ENCODE peak calls at places on chromosomes 6 and 20, in nine cellular contexts. One of them, this sample, is unnamed.

GRCh38 chr20:62536731-62537401 is 61.1 kb upstream of the GATA5 start:
- DNase-seq in stimulated activated CD8-positive, alpha-beta memory T cell treated with anti-CD3 and anti-CD28 coated beads, Interleukin-12 subunit alpha, Interleukin-12 subunit beta, amount 100 ng/mL, for 4 hours: no peak
- DNase-seq in CD8-positive, alpha-beta T cell: no peak
- DNase-seq in ovary: no peak
- DNase-seq in effector CD4-positive, alpha-beta T cell: no peak
- DNase-seq in PC-3: no peak
- DNase-seq in right cardiac atrium: no peak
- DNase-seq in caudate nucleus: no peak
- DNase-seq in NCI-H526 treated with DMSO at 0.1 percent for 48 hours: no peak
- DNase-seq in this sample: peak

GRCh38 chr6:44977406-44977740 is 350.8 kb upstream of the RUNX2 start:
- DNase-seq in stimulated activated CD8-positive, alpha-beta memory T cell treated with anti-CD3 and anti-CD28 coated beads, Interleukin-12 subunit alpha, Interleukin-12 subunit beta, amount 100 ng/mL, for 4 hours: no peak
- DNase-seq in CD8-positive, alpha-beta T cell: no peak
- DNase-seq in ovary: no peak
- DNase-seq in effector CD4-positive, alpha-beta T cell: no peak
- DNase-seq in PC-3: no peak
- DNase-seq in right cardiac atrium: no peak
- DNase-seq in caudate nucleus: no peak
- DNase-seq in NCI-H526 treated with DMSO at 0.1 percent for 48 hours: no peak
- DNase-seq in this sample: no peak

GRCh38 chr20:3514012-3514642 is 43.3 kb downstream of the ATRN start:
- DNase-seq in stimulated activated CD8-positive, alpha-beta memory T cell treated with anti-CD3 and anti-CD28 coated beads, Interleukin-12 subunit alpha, Interleukin-12 subunit beta, amount 100 ng/mL, for 4 hours: no peak
- DNase-seq in CD8-positive, alpha-beta T cell: no peak
- DNase-seq in ovary: no peak
- DNase-seq in effector CD4-positive, alpha-beta T cell: no peak
- DNase-seq in PC-3: no peak
- DNase-seq in right cardiac atrium: no peak
- DNase-seq in caudate nucleus: no peak
- DNase-seq in NCI-H526 treated with DMSO at 0.1 percent for 48 hours: no peak
- DNase-seq in this sample: no peak

GRCh38 chr6:16762547-16763477 is 1.6 kb upstream of the ATXN1 start:
- DNase-seq in stimulated activated CD8-positive, alpha-beta memory T cell treated with anti-CD3 and anti-CD28 coated beads, Interleukin-12 subunit alpha, Interleukin-12 subunit beta, amount 100 ng/mL, for 4 hours: no peak
- DNase-seq in CD8-positive, alpha-beta T cell: peak
- DNase-seq in ovary: peak
- DNase-seq in effector CD4-positive, alpha-beta T cell: peak
- DNase-seq in PC-3: peak
- DNase-seq in right cardiac atrium: peak
- DNase-seq in caudate nucleus: no peak
- DNase-seq in NCI-H526 treated with DMSO at 0.1 percent for 48 hours: peak
- DNase-seq in this sample: no peak

GRCh38 chr6:12472601-12473038 is 182.5 kb downstream of the EDN1 start:
- DNase-seq in stimulated activated CD8-positive, alpha-beta memory T cell treated with anti-CD3 and anti-CD28 coated beads, Interleukin-12 subunit alpha, Interleukin-12 subunit beta, amount 100 ng/mL, for 4 hours: no peak
- DNase-seq in CD8-positive, alpha-beta T cell: no peak
- DNase-seq in ovary: no peak
- DNase-seq in effector CD4-positive, alpha-beta T cell: no peak
- DNase-seq in PC-3: peak
- DNase-seq in right cardiac atrium: peak
- DNase-seq in caudate nucleus: no peak
- DNase-seq in NCI-H526 treated with DMSO at 0.1 percent for 48 hours: no peak
- DNase-seq in this sample: peak

GRCh38 chr20:54028276-54029011 is 42.0 kb downstream of the BCAS1 start:
- DNase-seq in stimulated activated CD8-positive, alpha-beta memory T cell treated with anti-CD3 and anti-CD28 coated beads, Interleukin-12 subunit alpha, Interleukin-12 subunit beta, amount 100 ng/mL, for 4 hours: no peak
- DNase-seq in CD8-positive, alpha-beta T cell: no peak
- DNase-seq in ovary: no peak
- DNase-seq in effector CD4-positive, alpha-beta T cell: no peak
- DNase-seq in PC-3: no peak
- DNase-seq in right cardiac atrium: no peak
- DNase-seq in caudate nucleus: peak
- DNase-seq in NCI-H526 treated with DMSO at 0.1 percent for 48 hours: no peak
- DNase-seq in this sample: no peak

GRCh38 chr6:21816231-21816630 is 222.7 kb downstream of the SOX4 start:
- DNase-seq in stimulated activated CD8-positive, alpha-beta memory T cell treated with anti-CD3 and anti-CD28 coated beads, Interleukin-12 subunit alpha, Interleukin-12 subunit beta, amount 100 ng/mL, for 4 hours: no peak
- DNase-seq in CD8-positive, alpha-beta T cell: no peak
- DNase-seq in ovary: no peak
- DNase-seq in effector CD4-positive, alpha-beta T cell: no peak
- DNase-seq in PC-3: no peak
- DNase-seq in right cardiac atrium: no peak
- DNase-seq in caudate nucleus: no peak
- DNase-seq in NCI-H526 treated with DMSO at 0.1 percent for 48 hours: no peak
- DNase-seq in this sample: no peak

GRCh38 chr6:108653864-108654402 is 93.2 kb downstream of the FOXO3 start:
- DNase-seq in stimulated activated CD8-positive, alpha-beta memory T cell treated with anti-CD3 and anti-CD28 coated beads, Interleukin-12 subunit alpha, Interleukin-12 subunit beta, amount 100 ng/mL, for 4 hours: no peak
- DNase-seq in CD8-positive, alpha-beta T cell: no peak
- DNase-seq in ovary: peak
- DNase-seq in effector CD4-positive, alpha-beta T cell: no peak
- DNase-seq in PC-3: peak
- DNase-seq in right cardiac atrium: peak
- DNase-seq in caudate nucleus: no peak
- DNase-seq in NCI-H526 treated with DMSO at 0.1 percent for 48 hours: no peak
- DNase-seq in this sample: peak

GRCh38 chr6:56259163-56259562 is 11.8 kb upstream of the COL21A1 start:
- DNase-seq in stimulated activated CD8-positive, alpha-beta memory T cell treated with anti-CD3 and anti-CD28 coated beads, Interleukin-12 subunit alpha, Interleukin-12 subunit beta, amount 100 ng/mL, for 4 hours: no peak
- DNase-seq in CD8-positive, alpha-beta T cell: no peak
- DNase-seq in ovary: no peak
- DNase-seq in effector CD4-positive, alpha-beta T cell: no peak
- DNase-seq in PC-3: no peak
- DNase-seq in right cardiac atrium: no peak
- DNase-seq in caudate nucleus: no peak
- DNase-seq in NCI-H526 treated with DMSO at 0.1 percent for 48 hours: no peak
- DNase-seq in this sample: no peak

GRCh38 chr6:112282217-112282616 is 27.9 kb upstream of the LAMA4 start:
- DNase-seq in stimulated activated CD8-positive, alpha-beta memory T cell treated with anti-CD3 and anti-CD28 coated beads, Interleukin-12 subunit alpha, Interleukin-12 subunit beta, amount 100 ng/mL, for 4 hours: no peak
- DNase-seq in CD8-positive, alpha-beta T cell: no peak
- DNase-seq in ovary: peak
- DNase-seq in effector CD4-positive, alpha-beta T cell: no peak
- DNase-seq in PC-3: peak
- DNase-seq in right cardiac atrium: peak
- DNase-seq in caudate nucleus: peak
- DNase-seq in NCI-H526 treated with DMSO at 0.1 percent for 48 hours: no peak
- DNase-seq in this sample: peak

GRCh38 chr20:32678948-32679347 is 5.2 kb upstream of the C20orf203 start:
- DNase-seq in stimulated activated CD8-positive, alpha-beta memory T cell treated with anti-CD3 and anti-CD28 coated beads, Interleukin-12 subunit alpha, Interleukin-12 subunit beta, amount 100 ng/mL, for 4 hours: no peak
- DNase-seq in CD8-positive, alpha-beta T cell: no peak
- DNase-seq in ovary: no peak
- DNase-seq in effector CD4-positive, alpha-beta T cell: no peak
- DNase-seq in PC-3: peak
- DNase-seq in right cardiac atrium: peak
- DNase-seq in caudate nucleus: peak
- DNase-seq in NCI-H526 treated with DMSO at 0.1 percent for 48 hours: no peak
- DNase-seq in this sample: peak

GRCh38 chr6:77463881-77464867 is 883 bp upstream of the HTR1B start:
- DNase-seq in stimulated activated CD8-positive, alpha-beta memory T cell treated with anti-CD3 and anti-CD28 coated beads, Interleukin-12 subunit alpha, Interleukin-12 subunit beta, amount 100 ng/mL, for 4 hours: no peak
- DNase-seq in CD8-positive, alpha-beta T cell: no peak
- DNase-seq in ovary: no peak
- DNase-seq in effector CD4-positive, alpha-beta T cell: no peak
- DNase-seq in PC-3: no peak
- DNase-seq in right cardiac atrium: no peak
- DNase-seq in caudate nucleus: no peak
- DNase-seq in NCI-H526 treated with DMSO at 0.1 percent for 48 hours: no peak
- DNase-seq in this sample: no peak

GRCh38 chr6:43455034-43455747 is at the start of gene DLK2:
- DNase-seq in stimulated activated CD8-positive, alpha-beta memory T cell treated with anti-CD3 and anti-CD28 coated beads, Interleukin-12 subunit alpha, Interleukin-12 subunit beta, amount 100 ng/mL, for 4 hours: peak
- DNase-seq in CD8-positive, alpha-beta T cell: peak
- DNase-seq in ovary: no peak
- DNase-seq in effector CD4-positive, alpha-beta T cell: peak
- DNase-seq in PC-3: no peak
- DNase-seq in right cardiac atrium: no peak
- DNase-seq in caudate nucleus: no peak
- DNase-seq in NCI-H526 treated with DMSO at 0.1 percent for 48 hours: no peak
- DNase-seq in this sample: no peak

GRCh38 chr20:35156978-35157377 is 9.8 kb upstream of the EDEM2 start:
- DNase-seq in stimulated activated CD8-positive, alpha-beta memory T cell treated with anti-CD3 and anti-CD28 coated beads, Interleukin-12 subunit alpha, Interleukin-12 subunit beta, amount 100 ng/mL, for 4 hours: no peak
- DNase-seq in CD8-positive, alpha-beta T cell: no peak
- DNase-seq in ovary: no peak
- DNase-seq in effector CD4-positive, alpha-beta T cell: no peak
- DNase-seq in PC-3: no peak
- DNase-seq in right cardiac atrium: no peak
- DNase-seq in caudate nucleus: no peak
- DNase-seq in NCI-H526 treated with DMSO at 0.1 percent for 48 hours: no peak
- DNase-seq in this sample: no peak

GRCh38 chr6:80550748-80551147 is 444.3 kb downstream of the BCKDHB start:
- DNase-seq in stimulated activated CD8-positive, alpha-beta memory T cell treated with anti-CD3 and anti-CD28 coated beads, Interleukin-12 subunit alpha, Interleukin-12 subunit beta, amount 100 ng/mL, for 4 hours: no peak
- DNase-seq in CD8-positive, alpha-beta T cell: no peak
- DNase-seq in ovary: no peak
- DNase-seq in effector CD4-positive, alpha-beta T cell: no peak
- DNase-seq in PC-3: no peak
- DNase-seq in right cardiac atrium: no peak
- DNase-seq in caudate nucleus: no peak
- DNase-seq in NCI-H526 treated with DMSO at 0.1 percent for 48 hours: no peak
- DNase-seq in this sample: no peak

GRCh38 chr6:136791296-136792065 is 796 bp downstream of the MAP3K5 start:
- DNase-seq in stimulated activated CD8-positive, alpha-beta memory T cell treated with anti-CD3 and anti-CD28 coated beads, Interleukin-12 subunit alpha, Interleukin-12 subunit beta, amount 100 ng/mL, for 4 hours: peak
- DNase-seq in CD8-positive, alpha-beta T cell: peak
- DNase-seq in ovary: peak
- DNase-seq in effector CD4-positive, alpha-beta T cell: peak
- DNase-seq in PC-3: peak
- DNase-seq in right cardiac atrium: peak
- DNase-seq in caudate nucleus: peak
- DNase-seq in NCI-H526 treated with DMSO at 0.1 percent for 48 hours: peak
- DNase-seq in this sample: peak

GRCh38 chr6:147395158-147395557 is 113.3 kb upstream of the SAMD5 start:
- DNase-seq in stimulated activated CD8-positive, alpha-beta memory T cell treated with anti-CD3 and anti-CD28 coated beads, Interleukin-12 subunit alpha, Interleukin-12 subunit beta, amount 100 ng/mL, for 4 hours: no peak
- DNase-seq in CD8-positive, alpha-beta T cell: no peak
- DNase-seq in ovary: no peak
- DNase-seq in effector CD4-positive, alpha-beta T cell: no peak
- DNase-seq in PC-3: no peak
- DNase-seq in right cardiac atrium: no peak
- DNase-seq in caudate nucleus: no peak
- DNase-seq in NCI-H526 treated with DMSO at 0.1 percent for 48 hours: no peak
- DNase-seq in this sample: no peak

GRCh38 chr20:25418779-25419178 is 11.3 kb downstream of the GINS1 start:
- DNase-seq in stimulated activated CD8-positive, alpha-beta memory T cell treated with anti-CD3 and anti-CD28 coated beads, Interleukin-12 subunit alpha, Interleukin-12 subunit beta, amount 100 ng/mL, for 4 hours: no peak
- DNase-seq in CD8-positive, alpha-beta T cell: no peak
- DNase-seq in ovary: no peak
- DNase-seq in effector CD4-positive, alpha-beta T cell: no peak
- DNase-seq in PC-3: peak
- DNase-seq in right cardiac atrium: no peak
- DNase-seq in caudate nucleus: no peak
- DNase-seq in NCI-H526 treated with DMSO at 0.1 percent for 48 hours: no peak
- DNase-seq in this sample: no peak

GRCh38 chr6:119322715-119323350 is 26.7 kb downstream of the MAN1A1 start:
- DNase-seq in stimulated activated CD8-positive, alpha-beta memory T cell treated with anti-CD3 and anti-CD28 coated beads, Interleukin-12 subunit alpha, Interleukin-12 subunit beta, amount 100 ng/mL, for 4 hours: no peak
- DNase-seq in CD8-positive, alpha-beta T cell: peak
- DNase-seq in ovary: no peak
- DNase-seq in effector CD4-positive, alpha-beta T cell: peak
- DNase-seq in PC-3: no peak
- DNase-seq in right cardiac atrium: no peak
- DNase-seq in caudate nucleus: no peak
- DNase-seq in NCI-H526 treated with DMSO at 0.1 percent for 48 hours: no peak
- DNase-seq in this sample: no peak

GRCh38 chr20:47350691-47351545 is 5.6 kb downstream of the ZMYND8 start:
- DNase-seq in stimulated activated CD8-positive, alpha-beta memory T cell treated with anti-CD3 and anti-CD28 coated beads, Interleukin-12 subunit alpha, Interleukin-12 subunit beta, amount 100 ng/mL, for 4 hours: no peak
- DNase-seq in CD8-positive, alpha-beta T cell: no peak
- DNase-seq in ovary: no peak
- DNase-seq in effector CD4-positive, alpha-beta T cell: no peak
- DNase-seq in PC-3: no peak
- DNase-seq in right cardiac atrium: no peak
- DNase-seq in caudate nucleus: no peak
- DNase-seq in NCI-H526 treated with DMSO at 0.1 percent for 48 hours: no peak
- DNase-seq in this sample: no peak

GRCh38 chr6:14146459-14147096 is 29.0 kb downstream of the CD83 start:
- DNase-seq in stimulated activated CD8-positive, alpha-beta memory T cell treated with anti-CD3 and anti-CD28 coated beads, Interleukin-12 subunit alpha, Interleukin-12 subunit beta, amount 100 ng/mL, for 4 hours: no peak
- DNase-seq in CD8-positive, alpha-beta T cell: no peak
- DNase-seq in ovary: no peak
- DNase-seq in effector CD4-positive, alpha-beta T cell: no peak
- DNase-seq in PC-3: no peak
- DNase-seq in right cardiac atrium: no peak
- DNase-seq in caudate nucleus: no peak
- DNase-seq in NCI-H526 treated with DMSO at 0.1 percent for 48 hours: no peak
- DNase-seq in this sample: no peak